ENCODE peak calls at places on chromosomes 7 and 10, in six cellular contexts. F, B, X, K, I and Z are unnamed samples.
A peak's percentile ranks its signal among the peaks of the same experiment; 100 is the strongest.

GRCh38 chr7:100386940-100387339 is 13.7 kb downstream of the PILRA start:
- DNase-seq in K (no peak), X (no peak), F (no peak), I (no peak), B (no peak), Z (no peak)

GRCh38 chr10:90847436-90847835 is 10.4 kb downstream of the HTR7 start:
- DNase-seq in B (peak; percentile 16), I (no peak), K (no peak), X (no peak), F (peak; percentile 57), Z (no peak)

GRCh38 chr10:28317735-28318134 is 14.9 kb upstream of the MPP7 start:
- DNase-seq in F (no peak), X (no peak), B (no peak), I (no peak), K (no peak), Z (no peak)

GRCh38 chr7:2541291-2542010 is 13.9 kb downstream of the BRAT1 start:
- DNase-seq in K (no peak), F (no peak), X (peak; percentile 31), I (no peak), B (no peak), Z (no peak)

GRCh38 chr10:122838880-122839279 is 6.8 kb downstream of the CUZD1 start:
- DNase-seq in B (no peak), X (no peak), F (no peak), I (no peak), K (no peak), Z (no peak)

GRCh38 chr7:72674394-72674793 is 153.6 kb downstream of the TYW1B start:
- DNase-seq in F (no peak), X (no peak), B (no peak), I (no peak), K (no peak), Z (no peak)

GRCh38 chr10:23359692-23360380 is 15.2 kb upstream of the C10orf67 start:
- DNase-seq in X (no peak), K (no peak), F (no peak), I (no peak), B (no peak), Z (no peak)

GRCh38 chr7:151371266-151371665 is 29.7 kb downstream of the NUB1 start:
- DNase-seq in I (no peak), X (no peak), F (no peak), K (peak; percentile 19), B (no peak), Z (no peak)

GRCh38 chr10:94205370-94205930 is 157.3 kb downstream of the NOC3L start:
- DNase-seq in F (peak; percentile 21), I (peak; percentile 23), K (no peak), X (no peak), B (no peak), Z (no peak)

GRCh38 chr7:135692055-135692454 is 29.7 kb downstream of the STMP1 start:
- DNase-seq in I (no peak), X (no peak), B (no peak), F (no peak), K (no peak), Z (no peak)

GRCh38 chr10:118798186-118798811 is 43.5 kb upstream of the CACUL1 start:
- DNase-seq in B (no peak), K (no peak), X (no peak), I (no peak), F (peak; percentile 75), Z (no peak)

DNA sequence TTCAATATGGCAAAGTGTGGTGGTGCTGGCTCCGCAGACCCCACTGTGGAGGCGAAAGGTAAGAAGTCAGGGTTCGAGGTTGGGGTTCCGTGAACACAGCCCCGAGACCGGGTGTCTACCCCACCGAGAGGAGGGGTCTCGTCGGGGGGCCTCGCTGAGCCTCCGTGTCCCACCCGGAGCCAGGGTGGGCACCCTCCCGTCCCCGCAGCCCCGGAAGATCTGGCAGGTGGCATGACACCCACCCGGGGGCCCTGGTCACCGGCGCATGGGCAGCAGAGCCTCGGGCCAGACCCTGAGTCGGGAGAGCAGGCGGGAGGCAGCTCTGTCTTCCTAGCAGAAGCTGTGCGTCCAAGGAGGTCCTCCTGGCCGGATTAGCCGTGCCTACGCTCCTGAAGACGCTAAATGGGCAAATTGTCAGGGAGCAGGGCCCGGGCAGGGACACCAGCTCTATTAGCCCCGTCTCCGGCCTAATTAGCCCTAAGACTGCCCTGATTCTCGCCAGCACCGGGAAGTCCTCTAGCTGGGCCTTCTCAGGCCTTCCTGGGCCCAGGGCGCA is 56.4 kb downstream of the UNCX start:
- DNase-seq in X (no peak), B (no peak), F (no peak), K (no peak), I (no peak), Z (no peak)
- H3K27me3 ChIP-seq in X (peaks cover 97% of the 10 kb centered on the region), B (peaks cover 11% of the 10 kb centered on the region), F (no peaks in the 10 kb centered on the region), K (no peaks in the 10 kb centered on the region), I (no peaks in the 10 kb centered on the region), Z (peaks cover 23% of the 10 kb centered on the region)

DNA sequence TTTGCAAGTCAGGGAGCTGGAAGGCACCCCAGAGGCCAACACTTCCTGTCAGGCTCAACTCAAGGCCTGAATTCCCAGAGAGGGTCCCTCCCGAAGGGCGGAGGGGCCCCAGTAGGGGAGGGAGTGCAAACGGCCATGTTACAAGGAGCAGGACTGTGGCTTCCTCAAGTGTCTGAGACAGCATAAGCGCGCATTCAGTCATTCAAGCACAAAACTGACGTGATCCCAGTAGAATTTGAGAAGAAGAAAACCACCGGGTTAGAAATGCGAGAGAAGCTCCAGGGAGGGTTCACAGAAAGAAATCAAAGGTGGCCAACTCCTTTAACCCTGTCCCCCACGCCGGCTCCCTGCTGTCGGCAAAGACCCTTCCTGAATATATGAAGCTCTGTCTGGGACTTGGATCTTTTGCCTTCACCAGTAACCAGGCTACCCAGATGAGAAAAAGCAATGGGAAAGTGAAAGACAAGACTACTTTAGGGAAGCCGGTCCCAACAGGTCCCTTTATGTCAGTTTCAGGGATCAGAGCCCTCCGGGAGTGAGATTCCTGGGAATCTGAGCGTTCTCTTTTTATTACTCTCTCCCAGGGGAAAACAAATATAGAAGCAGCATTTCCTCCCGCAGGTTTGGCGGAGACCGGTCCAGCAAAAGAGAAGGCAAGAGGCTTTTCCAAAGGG is 1.3 kb downstream of the AFAP1L2 start:
- DNase-seq in I (no peak), B (no peak), X (no peak), F (no peak), K (no peak), Z (no peak)
- H3K27me3 ChIP-seq in I (no peaks in the 10 kb centered on the region), B (no peaks in the 10 kb centered on the region), X (peaks cover 56% of the 10 kb centered on the region), F (peaks cover 47% of the 10 kb centered on the region), K (peaks cover 9% of the 10 kb centered on the region), Z (peaks cover 58% of the 10 kb centered on the region)

GRCh38 chr10:102235991-102236390 is 5.3 kb downstream of the PITX3 start:
- DNase-seq in F (peak; percentile 14), K (no peak), I (no peak), X (no peak), B (no peak), Z (no peak)
- H3K27me3 ChIP-seq in F (peaks cover 40% of the 10 kb centered on the region), K (peaks cover 44% of the 10 kb centered on the region), I (no peaks in the 10 kb centered on the region), X (peaks cover 91% of the 10 kb centered on the region), B (no peaks in the 10 kb centered on the region), Z (peaks cover 24% of the 10 kb centered on the region)

DNA sequence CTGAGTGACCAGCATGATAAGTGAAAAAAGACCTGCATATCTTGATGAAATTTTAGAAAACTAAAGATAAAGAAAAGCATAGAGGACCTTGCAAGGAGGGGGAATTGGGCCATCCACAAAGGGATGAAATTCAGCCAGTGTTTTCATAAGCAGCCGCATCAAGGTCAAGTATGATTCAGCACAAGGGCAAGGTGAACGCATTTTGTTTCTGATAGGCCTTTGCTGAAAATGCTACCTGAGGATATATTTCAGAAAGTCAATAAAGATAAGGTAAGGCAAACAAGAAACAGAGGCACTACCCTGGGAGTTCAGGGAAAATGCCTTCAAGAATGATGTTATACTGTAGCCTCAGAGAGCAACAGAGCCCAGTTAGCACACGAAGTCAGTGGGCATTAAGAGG is 55.0 kb upstream of the SHH start:
- DNase-seq in X (no peak), K (peak; percentile 2), I (no peak), B (no peak), F (no peak), Z (no peak)
- H3K27me3 ChIP-seq in X (peaks cover 9% of the 10 kb centered on the region), K (no peaks in the 10 kb centered on the region), I (no peaks in the 10 kb centered on the region), B (peaks cover 3% of the 10 kb centered on the region), F (no peaks in the 10 kb centered on the region), Z (no peaks in the 10 kb centered on the region)

GRCh38 chr7:10468908-10469307 is 504.8 kb upstream of the PHF14 start:
- DNase-seq in X (no peak), F (no peak), I (no peak), B (no peak), K (no peak), Z (no peak)
- H3K27me3 ChIP-seq in X (no peaks in the 10 kb centered on the region), F (no peaks in the 10 kb centered on the region), I (no peaks in the 10 kb centered on the region), B (no peaks in the 10 kb centered on the region), K (peaks cover under 1% of the 10 kb centered on the region), Z (no peaks in the 10 kb centered on the region)

GRCh38 chr10:76944678-76945077 is 692.9 kb downstream of the KCNMA1 start:
- DNase-seq in X (no peak), F (no peak), B (no peak), I (no peak), K (no peak), Z (no peak)
- H3K27me3 ChIP-seq in X (no peaks in the 10 kb centered on the region), F (no peaks in the 10 kb centered on the region), B (no peaks in the 10 kb centered on the region), I (no peaks in the 10 kb centered on the region), K (no peaks in the 10 kb centered on the region), Z (no peaks in the 10 kb centered on the region)